ENCODE peak calls at places on chromosome 16, in four cellular contexts. G is GM12865, A is heart right ventricle, J is pancreas. H is an unnamed sample.

GRCh38 chr16:21650517-21650916 is 1.9 kb downstream of the IGSF6 start:
- DNase-seq in G (no peak), A (no peak), J (no peak), H (no peak)

GRCh38 chr16:88783391-88784073 is 1.5 kb downstream of the PIEZO1 start:
- DNase-seq in G (peak), A (no peak), J (no peak), H (no peak)

GRCh38 chr16:53456625-53457024 is 22.4 kb downstream of the RBL2 start:
- DNase-seq in G (peak), A (no peak), J (no peak), H (no peak)

GRCh38 chr16:65524997-65525396 is 403.1 kb upstream of the CDH11 start:
- DNase-seq in G (no peak), A (no peak), J (no peak), H (no peak)

GRCh38 chr16:87342978-87343752 is 26.0 kb upstream of the C16orf95 start:
- DNase-seq in G (no peak), A (no peak), J (no peak), H (no peak)

GRCh38 chr16:85612801-85613608 is at the start of gene GSE1:
- DNase-seq in G (peak), A (peak), J (peak), H (peak)

GRCh38 chr16:79632289-79632688 is 31.8 kb upstream of the MAF start:
- DNase-seq in G (peak), A (no peak), J (no peak), H (no peak)

GRCh38 chr16:85330694-85331188 is 218.5 kb upstream of the CIBAR2 start:
- DNase-seq in G (peak), A (no peak), J (peak), H (peak)

GRCh38 chr16:67311607-67312449 is 14.7 kb downstream of the KCTD19 start:
- DNase-seq in G (peak), A (peak), J (no peak), H (peak)

GRCh38 chr16:28063611-28064061 is at the start of gene GSG1L:
- DNase-seq in G (no peak), A (no peak), J (no peak), H (no peak)

GRCh38 chr16:29962344-29962994 is 590 bp downstream of the TMEM219 start:
- DNase-seq in G (no peak), A (peak), J (no peak), H (no peak)

GRCh38 chr16:48533931-48534330 is 76.0 kb downstream of the N4BP1 start:
- DNase-seq in G (no peak), A (no peak), J (no peak), H (no peak)

GRCh38 chr16:8675183-8676159 is 1.1 kb downstream of the ABAT start:
- DNase-seq in G (no peak), A (peak), J (no peak), H (peak)

GRCh38 chr16:22313141-22313781 is 16.1 kb downstream of the POLR3E start:
- DNase-seq in G (no peak), A (no peak), J (no peak), H (no peak)

GRCh38 chr16:17278988-17279387 is 191.8 kb downstream of the XYLT1 start:
- DNase-seq in G (no peak), A (no peak), J (peak), H (no peak)

GRCh38 chr16:86214326-86215232 is 295.7 kb upstream of the FOXF1 start:
- DNase-seq in G (no peak), A (peak), J (no peak), H (no peak)

GRCh38 chr16:68064791-68065365 is 20.3 kb upstream of the NFATC3 start:
- DNase-seq in G (peak), A (peak), J (peak), H (peak)

GRCh38 chr16:14307059-14307531 is 236.0 kb downstream of the MRTFB start:
- DNase-seq in G (no peak), A (no peak), J (no peak), H (no peak)

GRCh38 chr16:66391726-66392670 is 25.5 kb downstream of the CDH5 start:
- DNase-seq in G (no peak), A (no peak), J (no peak), H (no peak)

GRCh38 chr16:65126845-65127624 is 5.2 kb upstream of the CDH11 start:
- DNase-seq in G (no peak), A (no peak), J (no peak), H (no peak)

GRCh38 chr16:12558641-12559040 is 245.0 kb downstream of the CPPED1 start:
- DNase-seq in G (no peak), A (no peak), J (no peak), H (no peak)

GRCh38 chr16:54503011-54503410 is 216.4 kb upstream of the IRX3 start:
- DNase-seq in G (no peak), A (peak), J (no peak), H (no peak)

GRCh38 chr16:2147981-2148671 is at the start of gene RAB26:
- DNase-seq in G (peak), A (peak), J (peak), H (peak)

GRCh38 chr16:68116256-68116853 is 31.2 kb downstream of the NFATC3 start:
- DNase-seq in G (peak), A (no peak), J (no peak), H (peak)

DNA sequence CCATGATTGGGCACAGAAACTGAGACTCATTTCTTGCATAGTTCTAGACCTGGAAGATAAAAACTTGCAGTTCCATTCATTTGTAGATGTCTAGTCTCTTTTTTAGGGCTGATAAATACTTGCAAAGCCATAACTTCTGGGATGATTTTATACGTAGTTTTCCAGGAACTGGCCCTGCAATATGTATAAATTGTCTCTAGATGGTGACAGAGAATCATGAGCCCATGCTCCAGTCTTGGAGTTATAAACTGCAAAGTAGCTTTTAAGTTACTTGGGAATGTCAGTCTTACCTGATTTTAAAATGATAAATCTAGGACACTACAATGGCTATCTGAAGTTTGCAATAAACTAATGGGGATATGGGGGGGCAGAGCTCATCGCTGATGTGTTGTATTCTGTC is 3.0 kb upstream of the ADAMTS18 start:
- DNase-seq in G (no peak), A (no peak), J (no peak), H (no peak)
- TF ChIP-seq CTCF in G (no peak), A (no peak), J (no peak), H (no peak)

DNA sequence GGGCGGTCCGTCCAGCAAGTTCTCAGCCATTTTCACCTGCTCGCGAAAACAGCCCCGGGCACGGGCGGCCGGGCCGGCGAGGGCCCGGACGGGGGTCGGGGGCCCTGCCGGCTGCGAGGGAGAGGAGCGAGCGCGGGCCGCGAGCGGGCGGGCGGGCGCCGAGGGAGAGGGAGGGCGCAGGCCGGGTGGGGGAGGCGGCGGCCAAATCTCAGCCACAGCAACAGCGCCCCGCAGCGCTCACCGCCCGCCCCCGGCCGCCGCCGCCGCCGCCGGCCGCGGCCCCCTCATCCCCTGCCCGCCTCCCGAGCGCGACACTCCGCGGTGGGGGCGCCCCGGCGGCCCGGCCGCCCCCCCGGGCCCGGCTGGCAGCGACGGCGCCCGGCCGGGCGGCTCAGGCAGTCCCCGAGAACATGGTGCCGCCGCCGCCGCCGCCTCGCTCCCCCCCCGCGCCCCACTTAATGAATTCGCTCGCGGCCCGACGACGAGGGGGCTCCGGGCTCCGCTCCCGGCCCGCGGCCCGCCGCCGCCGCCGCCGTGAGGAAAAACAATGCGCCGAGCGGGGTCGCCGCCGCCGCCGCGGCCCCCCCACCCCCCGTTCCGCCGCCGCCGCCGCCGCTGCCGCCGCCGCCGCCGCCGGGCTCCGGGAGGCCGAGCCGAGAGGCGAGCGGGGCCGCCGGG is 487 bp downstream of the CREBBP start:
- DNase-seq in G (peak), A (peak), J (peak), H (peak)
- TF ChIP-seq CTCF in G (peak), A (no peak), J (no peak), H (peak)

GRCh38 chr16:31077024-31077423 is 2.8 kb downstream of the ZNF646 start:
- DNase-seq in G (no peak), A (no peak), J (no peak), H (no peak)

GRCh38 chr16:31079342-31079944 is 5.2 kb downstream of the ZNF646 start:
- DNase-seq in G (no peak), A (no peak), J (no peak), H (no peak)

GRCh38 chr16:31078597-31079341 is 4.5 kb downstream of the ZNF646 start:
- DNase-seq in G (no peak), A (no peak), J (no peak), H (no peak)

GRCh38 chr16:31076319-31076718 is 2.1 kb downstream of the ZNF646 start:
- DNase-seq in G (no peak), A (no peak), J (peak), H (no peak)

GRCh38 chr16:31077592-31078199 is 3.5 kb downstream of the ZNF646 start:
- DNase-seq in G (no peak), A (no peak), J (no peak), H (no peak)
- TF ChIP-seq CTCF in G (no peak), A (no peak), J (no peak), H (no peak)

GRCh38 chr16:58449768-58450167 is 50.2 kb upstream of the NDRG4 start:
- DNase-seq in G (no peak), A (no peak), J (no peak), H (no peak)

GRCh38 chr16:58450590-58450989 is 49.4 kb upstream of the NDRG4 start:
- DNase-seq in G (no peak), A (no peak), J (no peak), H (no peak)

GRCh38 chr16:58451263-58451662 is 48.7 kb upstream of the NDRG4 start:
- DNase-seq in G (no peak), A (no peak), J (no peak), H (no peak)

GRCh38 chr16:58452640-58453039 is 47.3 kb upstream of the NDRG4 start:
- DNase-seq in G (no peak), A (no peak), J (no peak), H (no peak)

GRCh38 chr16:58451945-58452401 is 48.0 kb upstream of the NDRG4 start:
- DNase-seq in G (no peak), A (no peak), J (no peak), H (no peak)
- TF ChIP-seq CTCF in G (no peak), A (no peak), J (no peak), H (no peak)

DNA sequence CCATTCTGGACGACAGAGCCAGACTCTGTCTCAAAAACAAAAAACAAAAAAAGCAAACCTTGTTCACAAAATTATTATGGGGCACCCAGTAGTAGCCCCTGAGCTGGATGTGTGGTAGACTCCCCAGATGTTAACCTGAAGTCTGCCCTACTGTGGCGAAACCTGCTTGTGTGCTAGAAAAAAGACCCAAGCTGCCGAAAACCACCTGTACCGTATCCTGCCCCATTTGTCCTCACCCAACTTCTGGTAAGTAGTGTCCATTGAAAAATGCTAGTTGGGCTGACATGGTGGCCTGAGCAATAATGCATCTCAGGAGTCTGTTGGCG is 9.1 kb downstream of the RMI2 start:
- DNase-seq in G (peak), A (no peak), J (no peak), H (no peak)
- TF ChIP-seq CTCF in G (no peak), A (no peak), J (no peak), H (no peak)

GRCh38 chr16:25108054-25108453 is 3.5 kb upstream of the LCMT1 start:
- DNase-seq in G (peak), A (no peak), J (peak), H (peak)
- TF ChIP-seq CTCF in G (peak), A (no peak), J (no peak), H (peak)

H was measured in GM13976.